ENCODE peak calls at places on chromosomes 16 and 17, in seven cellular contexts. One of them, this sample, is unnamed.

GRCh38 chr17:37650419-37651003 is 7.3 kb upstream of the DDX52 start:
- DNase-seq in K562: no peak
- DNase-seq in SK-N-SH: peak; percentile 54
- DNase-seq in HepG2: peak; percentile 77
- DNase-seq in HCT116: peak; percentile 41
- DNase-seq in GM12878: no peak
- DNase-seq in H1: no peak
- DNase-seq in this sample: peak; percentile 84

GRCh38 chr16:85370881-85371651 is 242.1 kb upstream of the GSE1 start:
- DNase-seq in HepG2: no peak
- DNase-seq in GM12878: no peak
- DNase-seq in SK-N-SH: peak; percentile 84
- DNase-seq in H1: no peak
- DNase-seq in HCT116: no peak
- DNase-seq in K562: peak; percentile 71
- DNase-seq in this sample: no peak

GRCh38 chr16:51450913-51451312 is 299.8 kb upstream of the SALL1 start:
- DNase-seq in HepG2: no peak
- DNase-seq in HCT116: no peak
- DNase-seq in K562: no peak
- DNase-seq in H1: no peak
- DNase-seq in GM12878: no peak
- DNase-seq in SK-N-SH: no peak
- DNase-seq in this sample: no peak

GRCh38 chr16:12613131-12613991 is 190.3 kb downstream of the CPPED1 start:
- DNase-seq in HepG2: peak; percentile 100
- DNase-seq in HCT116: peak; percentile 94
- DNase-seq in SK-N-SH: no peak
- DNase-seq in GM12878: peak; percentile 76
- DNase-seq in K562: peak; percentile 68
- DNase-seq in H1: no peak
- DNase-seq in this sample: no peak

GRCh38 chr16:57128787-57129389 is 36.5 kb downstream of the CPNE2 start:
- DNase-seq in K562: no peak
- DNase-seq in GM12878: peak; percentile 28
- DNase-seq in HepG2: no peak
- DNase-seq in HCT116: no peak
- DNase-seq in SK-N-SH: no peak
- DNase-seq in H1: no peak
- DNase-seq in this sample: no peak

GRCh38 chr16:48611329-48612137 is 1.6 kb upstream of the N4BP1 start:
- DNase-seq in H1: no peak
- DNase-seq in HepG2: peak; percentile 79
- DNase-seq in GM12878: peak; percentile 58
- DNase-seq in SK-N-SH: no peak
- DNase-seq in HCT116: no peak
- DNase-seq in K562: peak; percentile 24
- DNase-seq in this sample: no peak

GRCh38 chr17:13046361-13046760 is 28.5 kb upstream of the ELAC2 start:
- DNase-seq in K562: no peak
- DNase-seq in SK-N-SH: no peak
- DNase-seq in HepG2: no peak
- DNase-seq in GM12878: no peak
- DNase-seq in H1: no peak
- DNase-seq in HCT116: no peak
- DNase-seq in this sample: no peak

GRCh38 chr17:57568340-57568739 is 176.8 kb downstream of the CCDC182 start:
- DNase-seq in SK-N-SH: no peak
- DNase-seq in HCT116: no peak
- DNase-seq in GM12878: no peak
- DNase-seq in HepG2: no peak
- DNase-seq in H1: no peak
- DNase-seq in K562: no peak
- DNase-seq in this sample: no peak

GRCh38 chr17:82866521-82867214 is 26.8 kb upstream of the ZNF750 start:
- DNase-seq in SK-N-SH: peak; percentile 85
- DNase-seq in H1: no peak
- DNase-seq in K562: no peak
- DNase-seq in HepG2: no peak
- DNase-seq in HCT116: no peak
- DNase-seq in GM12878: no peak
- DNase-seq in this sample: no peak

GRCh38 chr17:82814834-82815233 is 25.0 kb downstream of the ZNF750 start:
- DNase-seq in HCT116: no peak
- DNase-seq in K562: no peak
- DNase-seq in HepG2: no peak
- DNase-seq in H1: no peak
- DNase-seq in SK-N-SH: no peak
- DNase-seq in GM12878: no peak
- DNase-seq in this sample: no peak

GRCh38 chr17:58232707-58233156 is 5.7 kb upstream of the LPO start:
- DNase-seq in H1: no peak
- DNase-seq in K562: peak; percentile 57
- DNase-seq in HepG2: no peak
- DNase-seq in SK-N-SH: no peak
- DNase-seq in HCT116: no peak
- DNase-seq in GM12878: peak; percentile 87
- DNase-seq in this sample: no peak

GRCh38 chr17:6507535-6507934 is 48.8 kb downstream of the PITPNM3 start:
- DNase-seq in HCT116: peak; percentile 51
- DNase-seq in HepG2: no peak
- DNase-seq in K562: no peak
- DNase-seq in SK-N-SH: no peak
- DNase-seq in GM12878: no peak
- DNase-seq in H1: no peak
- DNase-seq in this sample: no peak

GRCh38 chr17:83159204-83160049 is 80.0 kb downstream of the METRNL start:
- DNase-seq in K562: no peak
- DNase-seq in SK-N-SH: no peak
- DNase-seq in H1: no peak
- DNase-seq in HCT116: no peak
- DNase-seq in GM12878: no peak
- DNase-seq in HepG2: no peak
- DNase-seq in this sample: no peak

GRCh38 chr16:68907297-68907999 is 64.1 kb downstream of the TANGO6 start:
- DNase-seq in GM12878: no peak
- DNase-seq in H1: no peak
- DNase-seq in K562: no peak
- DNase-seq in HepG2: peak; percentile 12
- DNase-seq in SK-N-SH: no peak
- DNase-seq in HCT116: no peak
- DNase-seq in this sample: no peak

GRCh38 chr17:80862978-80863377 is 128.7 kb upstream of the CHMP6 start:
- DNase-seq in K562: no peak
- DNase-seq in HepG2: no peak
- DNase-seq in GM12878: no peak
- DNase-seq in SK-N-SH: no peak
- DNase-seq in H1: no peak
- DNase-seq in HCT116: no peak
- DNase-seq in this sample: no peak

GRCh38 chr17:79201536-79202227 is 127.1 kb downstream of the ENGASE start:
- DNase-seq in GM12878: no peak
- DNase-seq in HCT116: no peak
- DNase-seq in H1: no peak
- DNase-seq in K562: no peak
- DNase-seq in HepG2: no peak
- DNase-seq in SK-N-SH: no peak
- DNase-seq in this sample: no peak

GRCh38 chr17:50660042-50660886 is 25.6 kb downstream of the ABCC3 start:
- DNase-seq in SK-N-SH: peak; percentile 87
- DNase-seq in H1: no peak
- DNase-seq in HCT116: no peak
- DNase-seq in K562: peak; percentile 68
- DNase-seq in HepG2: peak; percentile 90
- DNase-seq in GM12878: no peak
- DNase-seq in this sample: peak; percentile 65

GRCh38 chr17:6599364-6599763 is 41.1 kb downstream of the KIAA0753 start:
- DNase-seq in HCT116: no peak
- DNase-seq in HepG2: no peak
- DNase-seq in SK-N-SH: no peak
- DNase-seq in H1: no peak
- DNase-seq in K562: no peak
- DNase-seq in GM12878: no peak
- DNase-seq in this sample: peak; percentile 55

GRCh38 chr16:30491744-30492308 is 19.3 kb downstream of the ITGAL start:
- DNase-seq in SK-N-SH: no peak
- DNase-seq in K562: peak; percentile 62
- DNase-seq in H1: no peak
- DNase-seq in HCT116: no peak
- DNase-seq in HepG2: peak; percentile 56
- DNase-seq in GM12878: no peak
- DNase-seq in this sample: no peak

GRCh38 chr17:59277031-59277430 is 54.4 kb upstream of the YPEL2 start:
- DNase-seq in SK-N-SH: no peak
- DNase-seq in GM12878: peak; percentile 70
- DNase-seq in H1: no peak
- DNase-seq in HCT116: no peak
- DNase-seq in HepG2: no peak
- DNase-seq in K562: no peak
- DNase-seq in this sample: no peak

GRCh38 chr17:20988896-20989295 is 53.9 kb downstream of the USP22 start:
- DNase-seq in HepG2: no peak
- DNase-seq in GM12878: no peak
- DNase-seq in H1: no peak
- DNase-seq in SK-N-SH: no peak
- DNase-seq in K562: no peak
- DNase-seq in HCT116: no peak
- DNase-seq in this sample: no peak

GRCh38 chr16:28901862-28902261 is 23.2 kb downstream of the RABEP2 start:
- DNase-seq in HCT116: no peak
- DNase-seq in HepG2: no peak
- DNase-seq in H1: no peak
- DNase-seq in K562: no peak
- DNase-seq in GM12878: no peak
- DNase-seq in SK-N-SH: no peak
- DNase-seq in this sample: no peak

GRCh38 chr16:28904828-28905227 is 20.2 kb downstream of the RABEP2 start:
- DNase-seq in GM12878: no peak
- DNase-seq in HCT116: no peak
- DNase-seq in K562: no peak
- DNase-seq in H1: no peak
- DNase-seq in SK-N-SH: no peak
- DNase-seq in HepG2: no peak
- DNase-seq in this sample: no peak

GRCh38 chr16:28903344-28904042 is 21.5 kb downstream of the RABEP2 start:
- DNase-seq in HCT116: no peak
- DNase-seq in GM12878: no peak
- DNase-seq in HepG2: no peak
- DNase-seq in H1: no peak
- DNase-seq in SK-N-SH: no peak
- DNase-seq in K562: no peak
- DNase-seq in this sample: no peak

GRCh38 chr16:28904363-28904762 is 20.7 kb downstream of the RABEP2 start:
- DNase-seq in GM12878: no peak
- DNase-seq in H1: no peak
- DNase-seq in HCT116: no peak
- DNase-seq in SK-N-SH: no peak
- DNase-seq in HepG2: no peak
- DNase-seq in K562: no peak
- DNase-seq in this sample: no peak

GRCh38 chr16:28902909-28903308 is 22.1 kb downstream of the RABEP2 start:
- DNase-seq in GM12878: no peak
- DNase-seq in HCT116: no peak
- DNase-seq in HepG2: no peak
- DNase-seq in K562: no peak
- DNase-seq in SK-N-SH: no peak
- DNase-seq in H1: no peak
- DNase-seq in this sample: no peak
- TF ChIP-seq JUND in GM12878: no peak
- TF ChIP-seq JUND in HCT116: no peak
- TF ChIP-seq JUND in HepG2: no peak
- TF ChIP-seq JUND in K562: no peak
- TF ChIP-seq JUND in SK-N-SH: no peak
- TF ChIP-seq JUND in H1: no peak
- TF ChIP-seq JUND in this sample: no peak

GRCh38 chr17:17057057-17057551 is 14.8 kb downstream of the MPRIP start:
- DNase-seq in SK-N-SH: no peak
- DNase-seq in H1: no peak
- DNase-seq in HepG2: no peak
- DNase-seq in HCT116: no peak
- DNase-seq in GM12878: no peak
- DNase-seq in K562: no peak
- DNase-seq in this sample: no peak
- TF ChIP-seq JUND in SK-N-SH: no peak
- TF ChIP-seq JUND in H1: no peak
- TF ChIP-seq JUND in HepG2: no peak
- TF ChIP-seq JUND in HCT116: no peak
- TF ChIP-seq JUND in GM12878: no peak
- TF ChIP-seq JUND in K562: no peak
- TF ChIP-seq JUND in this sample: no peak

GRCh38 chr17:33696102-33696501 is 403.0 kb upstream of the ASIC2 start:
- DNase-seq in HCT116: no peak
- DNase-seq in H1: no peak
- DNase-seq in K562: peak; percentile 41
- DNase-seq in GM12878: no peak
- DNase-seq in SK-N-SH: peak; percentile 30
- DNase-seq in HepG2: no peak
- DNase-seq in this sample: no peak
- TF ChIP-seq JUND in HCT116: no peak
- TF ChIP-seq JUND in H1: no peak
- TF ChIP-seq JUND in K562: no peak
- TF ChIP-seq JUND in GM12878: no peak
- TF ChIP-seq JUND in SK-N-SH: no peak
- TF ChIP-seq JUND in HepG2: no peak
- TF ChIP-seq JUND in this sample: no peak

GRCh38 chr16:9597967-9598730 is 506.7 kb downstream of the HAPSTR1 start:
- DNase-seq in GM12878: no peak
- DNase-seq in K562: peak; percentile 36
- DNase-seq in HCT116: no peak
- DNase-seq in HepG2: no peak
- DNase-seq in H1: no peak
- DNase-seq in SK-N-SH: no peak
- DNase-seq in this sample: no peak

GRCh38 chr16:9599415-9600110 is 508.1 kb downstream of the HAPSTR1 start:
- DNase-seq in K562: no peak
- DNase-seq in GM12878: no peak
- DNase-seq in HCT116: no peak
- DNase-seq in H1: no peak
- DNase-seq in HepG2: no peak
- DNase-seq in SK-N-SH: no peak
- DNase-seq in this sample: no peak

GRCh38 chr16:9603316-9603715 is 511.9 kb downstream of the HAPSTR1 start:
- DNase-seq in GM12878: no peak
- DNase-seq in H1: no peak
- DNase-seq in K562: no peak
- DNase-seq in HCT116: no peak
- DNase-seq in HepG2: no peak
- DNase-seq in SK-N-SH: no peak
- DNase-seq in this sample: no peak

GRCh38 chr16:9598731-9599083 is 507.3 kb downstream of the HAPSTR1 start:
- DNase-seq in H1: no peak
- DNase-seq in GM12878: no peak
- DNase-seq in K562: no peak
- DNase-seq in SK-N-SH: no peak
- DNase-seq in HCT116: no peak
- DNase-seq in HepG2: no peak
- DNase-seq in this sample: no peak

DNA sequence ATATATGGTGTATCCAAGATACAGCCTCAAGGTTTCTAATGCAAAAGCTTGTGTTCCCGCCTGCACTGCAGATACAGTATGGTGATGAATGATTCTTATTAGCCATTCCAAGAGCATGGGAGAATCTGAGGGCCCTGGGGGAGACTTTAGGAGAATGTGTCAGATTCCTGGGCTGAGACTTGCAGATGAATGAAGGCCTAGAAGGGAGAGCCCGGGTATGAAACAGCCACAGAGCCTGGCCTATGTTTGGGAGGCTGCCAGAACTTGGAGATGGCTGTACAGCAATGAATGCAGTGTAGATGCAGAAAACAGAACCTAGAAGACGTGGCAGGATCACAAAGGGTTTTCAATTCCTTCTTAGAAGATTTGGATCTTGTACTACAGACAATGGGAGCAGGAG is 510.8 kb downstream of the HAPSTR1 start:
- DNase-seq in HepG2: no peak
- DNase-seq in HCT116: no peak
- DNase-seq in SK-N-SH: no peak
- DNase-seq in GM12878: no peak
- DNase-seq in H1: no peak
- DNase-seq in K562: no peak
- DNase-seq in this sample: no peak
- TF ChIP-seq JUND in HepG2: no peak
- TF ChIP-seq JUND in HCT116: no peak
- TF ChIP-seq JUND in SK-N-SH: no peak
- TF ChIP-seq JUND in GM12878: no peak
- TF ChIP-seq JUND in H1: no peak
- TF ChIP-seq JUND in K562: no peak
- TF ChIP-seq JUND in this sample: no peak

This sample was measured in T47D.